ENCODE peak calls at places on chromosomes 16 and 17, in ten cellular contexts. X is adrenal gland; C is heart left ventricle; P is A549; N is effector memory CD4-positive, alpha-beta T cell; B is lower lobe of right lung; K is CD4-positive, alpha-beta memory T cell; S is HAP-1; A is left ventricle myocardium inferior; D is esophagus squamous epithelium. O is an unnamed sample.
A peak's percentile ranks its signal among the peaks of the same experiment; 100 is the strongest.

GRCh38 chr16:54466233-54466632 is 179.6 kb upstream of the IRX3 start:
- DNase-seq in X (no peak), C (no peak), P (no peak), N (no peak), B (no peak), K (no peak), S (no peak), A (no peak), D (no peak), O (no peak)

GRCh38 chr17:81097943-81098308 is 63.0 kb downstream of the BAIAP2 start:
- DNase-seq in X (no peak), C (no peak), P (peak; percentile 59), N (no peak), B (peak; percentile 76), K (no peak), S (no peak), A (peak; percentile 34), D (no peak), O (no peak)

GRCh38 chr17:61809816-61810392 is 53.4 kb downstream of the BRIP1 start:
- DNase-seq in X (no peak), C (no peak), P (no peak), N (no peak), B (no peak), K (no peak), S (no peak), A (no peak), D (no peak), O (no peak)

GRCh38 chr17:266701-267656 is 85.5 kb upstream of the DOC2B start:
- DNase-seq in X (peak; percentile 44), C (peak; percentile 77), P (no peak), N (no peak), B (peak; percentile 41), K (no peak), S (peak; percentile 4), A (peak; percentile 48), D (no peak), O (peak; percentile 17)

GRCh38 chr16:2048116-2048543 is 345 bp downstream of the TSC2 start:
- DNase-seq in X (no peak), C (no peak), P (no peak), N (no peak), B (no peak), K (no peak), S (no peak), A (no peak), D (no peak), O (no peak)

GRCh38 chr16:61923629-61924028 is 112.6 kb downstream of the CDH8 start:
- DNase-seq in X (no peak), C (no peak), P (no peak), N (no peak), B (no peak), K (no peak), S (no peak), A (no peak), D (no peak), O (no peak)

GRCh38 chr16:84115919-84116719 is 623 bp downstream of the MBTPS1 start:
- DNase-seq in X (peak; percentile 59), C (no peak), P (peak; percentile 19), N (peak; percentile 39), B (no peak), K (no peak), S (no peak), A (no peak), D (no peak), O (no peak)

GRCh38 chr17:17971431-17972125 is 622 bp downstream of the TOM1L2 start:
- DNase-seq in X (peak; percentile 65), C (peak; percentile 69), P (peak; percentile 25), N (no peak), B (peak; percentile 77), K (no peak), S (no peak), A (peak; percentile 41), D (no peak), O (no peak)

GRCh38 chr16:76959166-76959565 is 231.8 kb upstream of the MON1B start:
- DNase-seq in X (no peak), C (no peak), P (no peak), N (no peak), B (no peak), K (no peak), S (no peak), A (no peak), D (no peak), O (no peak)

GRCh38 chr17:32802306-32802705 is 74.6 kb downstream of the MYO1D start:
- DNase-seq in X (no peak), C (no peak), P (no peak), N (no peak), B (no peak), K (no peak), S (no peak), A (no peak), D (no peak), O (no peak)

GRCh38 chr17:321386-321941 is 31.1 kb downstream of the RPH3AL start:
- DNase-seq in X (no peak), C (no peak), P (no peak), N (no peak), B (no peak), K (no peak), S (no peak), A (no peak), D (no peak), O (no peak)

GRCh38 chr17:78879679-78880186 is 23.3 kb downstream of the CEP295NL start:
- DNase-seq in X (peak; percentile 60), C (peak; percentile 91), P (no peak), N (no peak), B (no peak), K (peak; percentile 21), S (no peak), A (peak; percentile 81), D (no peak), O (no peak)

GRCh38 chr17:67718325-67718941 is 697 bp downstream of the NOL11 start:
- DNase-seq in X (no peak), C (no peak), P (peak; percentile 55), N (no peak), B (no peak), K (no peak), S (peak; percentile 56), A (no peak), D (no peak), O (peak; percentile 45)

GRCh38 chr17:4247361-4247980 is 16.3 kb downstream of the ANKFY1 start:
- DNase-seq in X (no peak), C (no peak), P (no peak), N (no peak), B (no peak), K (no peak), S (peak; percentile 73), A (no peak), D (no peak), O (no peak)

GRCh38 chr17:33120103-33120502 is 128.5 kb downstream of the SPACA3 start:
- DNase-seq in X (no peak), C (no peak), P (no peak), N (no peak), B (no peak), K (no peak), S (no peak), A (no peak), D (no peak), O (no peak)

GRCh38 chr16:67174706-67175231 is 4.4 kb downstream of the NOL3 start:
- DNase-seq in X (peak; percentile 53), C (no peak), P (no peak), N (no peak), B (no peak), K (no peak), S (no peak), A (no peak), D (no peak), O (no peak)

GRCh38 chr17:49494937-49495841 is at the start of gene NGFR:
- DNase-seq in X (no peak), C (no peak), P (peak; percentile 77), N (peak; percentile 40), B (no peak), K (peak; percentile 56), S (peak; percentile 77), A (peak; percentile 54), D (no peak), O (peak; percentile 81)

GRCh38 chr17:7932949-7933348 is 943 bp downstream of the CNTROB start:
- DNase-seq in X (no peak), C (no peak), P (peak; percentile 90), N (no peak), B (peak; percentile 67), K (peak; percentile 11), S (peak; percentile 64), A (no peak), D (no peak), O (peak; percentile 29)

GRCh38 chr17:34578656-34579016 is 746 bp upstream of the TMEM132E start:
- DNase-seq in X (no peak), C (no peak), P (no peak), N (no peak), B (no peak), K (no peak), S (no peak), A (no peak), D (no peak), O (no peak)
- H3K4me3 ChIP-seq in X (peak overlapping the region; percentile 45), C (peak overlapping the region; percentile 8), P (no peak overlapping the region), N (peak overlapping the region; percentile 46), B (peak overlapping the region; percentile 60), K (no peak overlapping the region), S (no peak overlapping the region), A (peak overlapping the region; percentile 72), D (peak overlapping the region; percentile 48), O (no peak overlapping the region)

DNA sequence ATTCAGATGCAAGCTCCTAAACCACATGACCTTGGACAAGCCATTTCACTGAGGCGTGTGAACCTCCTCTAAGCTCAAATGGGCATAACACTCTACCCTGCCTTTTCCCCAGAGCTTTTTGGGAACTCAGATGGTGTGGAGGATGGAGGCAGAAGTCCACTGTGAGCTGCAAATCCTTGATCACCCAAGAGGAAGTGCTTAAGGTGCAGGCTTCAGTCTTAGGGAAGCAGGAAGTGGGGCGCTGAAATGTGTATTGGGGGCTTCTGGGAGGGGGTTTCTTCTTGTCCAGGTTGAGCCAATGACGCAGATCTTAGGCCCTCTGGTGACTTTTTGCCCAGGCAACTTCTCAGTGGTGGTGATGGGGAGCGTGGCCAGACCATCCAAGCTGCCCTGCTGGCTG is 12.9 kb downstream of the CIITA start:
- DNase-seq in X (no peak), C (no peak), P (no peak), N (no peak), B (no peak), K (no peak), S (no peak), A (no peak), D (no peak), O (no peak)
- H3K4me1 ChIP-seq in X (no peaks in the 10 kb centered on the region), C (no peaks in the 10 kb centered on the region), P (no peaks in the 10 kb centered on the region), N (no peaks in the 10 kb centered on the region), B (peaks cover 73% of the 10 kb centered on the region), K (no peaks in the 10 kb centered on the region), S (no peaks in the 10 kb centered on the region), A (peaks cover 25% of the 10 kb centered on the region), D (peaks cover 9% of the 10 kb centered on the region), O (no peaks in the 10 kb centered on the region)

GRCh38 chr16:88681084-88681680 is 5.1 kb downstream of the SNAI3 start:
- DNase-seq in X (no peak), C (no peak), P (peak; percentile 59), N (no peak), B (peak; percentile 61), K (peak; percentile 55), S (peak; percentile 50), A (no peak), D (no peak), O (no peak)
- H3K4me3 ChIP-seq in X (no peak overlapping the region), C (no peak overlapping the region), P (no peak overlapping the region), N (peak overlapping the region; percentile 18), B (no peak overlapping the region), K (no peak overlapping the region), S (no peak overlapping the region), A (no peak overlapping the region), D (no peak overlapping the region), O (no peak overlapping the region)

DNA sequence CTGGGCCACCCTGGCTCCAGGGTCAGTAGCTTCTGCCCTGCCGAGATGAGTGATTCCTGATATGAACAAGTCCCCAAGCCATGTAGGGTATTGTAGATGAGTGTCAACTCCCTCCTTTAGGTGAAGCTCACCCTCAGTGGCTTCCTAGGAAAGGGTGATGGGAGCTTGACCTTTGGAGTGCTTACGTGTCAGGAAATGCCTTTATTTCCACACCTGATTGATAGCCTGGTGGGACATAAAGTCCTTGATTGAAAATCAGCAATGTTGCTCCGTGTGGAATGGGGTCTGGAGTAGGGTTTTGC is 58.4 kb downstream of the USP43 start:
- DNase-seq in X (no peak), C (no peak), P (no peak), N (no peak), B (no peak), K (no peak), S (no peak), A (no peak), D (no peak), O (no peak)
- H3K4me1 ChIP-seq in X (no peaks in the 10 kb centered on the region), C (no peaks in the 10 kb centered on the region), P (peaks cover 5% of the 10 kb centered on the region), N (no peaks in the 10 kb centered on the region), B (no peaks in the 10 kb centered on the region), K (no peaks in the 10 kb centered on the region), S (no peaks in the 10 kb centered on the region), A (no peaks in the 10 kb centered on the region), D (no peaks in the 10 kb centered on the region), O (no peaks in the 10 kb centered on the region)